ENCODE peak calls at places on chromosomes 1 and 21, in eight cellular contexts. U, Q, D, H, I, L, G and N are unnamed samples.

GRCh38 chr21:44572959-44573583 is 458 bp upstream of the KRTAP10-4 start:
- DNase-seq in Q (peak), D (no peak), I (no peak), H (peak), L (no peak), U (peak), G (no peak), N (no peak)

GRCh38 chr1:245179706-245180105 is 24.9 kb downstream of the KIF26B start:
- DNase-seq in U (no peak), Q (no peak), I (no peak), L (no peak), D (no peak), H (no peak), G (no peak), N (no peak)

GRCh38 chr1:38728176-38728908 is 131.2 kb downstream of the RRAGC start:
- DNase-seq in I (peak), Q (no peak), U (no peak), G (peak), L (no peak), H (no peak), D (no peak), N (peak)

GRCh38 chr1:189708674-189709073 is 769.0 kb downstream of the BRINP3 start:
- DNase-seq in I (no peak), U (peak), G (no peak), D (no peak), H (no peak), L (no peak), Q (no peak), N (no peak)

GRCh38 chr1:100578201-100578600 is 40.3 kb downstream of the GPR88 start:
- DNase-seq in L (no peak), I (no peak), G (peak), H (no peak), U (no peak), D (no peak), Q (no peak), N (no peak)

GRCh38 chr1:13804240-13804633 is 104.2 kb downstream of the PRDM2 start:
- DNase-seq in D (no peak), Q (no peak), I (no peak), G (no peak), L (no peak), U (no peak), H (no peak), N (no peak)

GRCh38 chr1:187264995-187265602 is 436.4 kb downstream of the PLA2G4A start:
- DNase-seq in L (no peak), U (peak), G (peak), I (peak), D (peak), Q (no peak), H (no peak), N (no peak)

GRCh38 chr1:231507476-231508355 is 20.8 kb upstream of the TSNAX start:
- DNase-seq in G (no peak), Q (no peak), I (no peak), U (no peak), L (no peak), D (no peak), H (no peak), N (no peak)

GRCh38 chr1:224486801-224487583 is 52.4 kb upstream of the WDR26 start:
- DNase-seq in D (no peak), I (no peak), H (no peak), Q (no peak), G (no peak), U (no peak), L (no peak), N (no peak)

GRCh38 chr1:36710008-36710407 is 227.3 kb upstream of the CSF3R start:
- DNase-seq in G (no peak), D (no peak), U (no peak), H (no peak), Q (no peak), I (no peak), L (no peak), N (no peak)

GRCh38 chr1:195577748-195578147 is 1030.5 kb downstream of the KCNT2 start:
- DNase-seq in H (no peak), I (no peak), Q (no peak), L (no peak), U (no peak), G (no peak), D (no peak), N (no peak)

GRCh38 chr1:203117611-203118575 is 9.6 kb upstream of the ADORA1 start:
- DNase-seq in U (peak), L (peak), I (peak), Q (peak), G (peak), D (no peak), H (peak), N (peak)

GRCh38 chr1:33547574-33547973 is 75.1 kb downstream of the ZSCAN20 start:
- DNase-seq in I (no peak), H (no peak), L (no peak), G (no peak), U (no peak), Q (no peak), D (no peak), N (no peak)

GRCh38 chr1:36883315-36883949 is 150.9 kb downstream of the GRIK3 start:
- DNase-seq in H (peak), L (no peak), G (no peak), D (no peak), I (no peak), Q (no peak), U (no peak), N (no peak)

GRCh38 chr1:156134716-156135435 is 18.5 kb upstream of the SEMA4A start:
- DNase-seq in U (no peak), I (no peak), G (no peak), Q (no peak), D (no peak), H (no peak), L (no peak), N (no peak)

GRCh38 chr1:95041491-95042165 is 31.1 kb downstream of the ALG14 start:
- DNase-seq in Q (no peak), U (peak), L (no peak), G (peak), H (no peak), I (peak), D (peak), N (no peak)

GRCh38 chr1:40003156-40004093 is 37.1 kb upstream of the CAP1 start:
- DNase-seq in H (no peak), G (no peak), I (no peak), D (no peak), L (peak), U (no peak), Q (no peak), N (no peak)
- H3K4me3 ChIP-seq in H (no peak), G (no peak), I (no peak), D (no peak), L (no peak), U (no peak), Q (no peak), N (no peak)

DNA sequence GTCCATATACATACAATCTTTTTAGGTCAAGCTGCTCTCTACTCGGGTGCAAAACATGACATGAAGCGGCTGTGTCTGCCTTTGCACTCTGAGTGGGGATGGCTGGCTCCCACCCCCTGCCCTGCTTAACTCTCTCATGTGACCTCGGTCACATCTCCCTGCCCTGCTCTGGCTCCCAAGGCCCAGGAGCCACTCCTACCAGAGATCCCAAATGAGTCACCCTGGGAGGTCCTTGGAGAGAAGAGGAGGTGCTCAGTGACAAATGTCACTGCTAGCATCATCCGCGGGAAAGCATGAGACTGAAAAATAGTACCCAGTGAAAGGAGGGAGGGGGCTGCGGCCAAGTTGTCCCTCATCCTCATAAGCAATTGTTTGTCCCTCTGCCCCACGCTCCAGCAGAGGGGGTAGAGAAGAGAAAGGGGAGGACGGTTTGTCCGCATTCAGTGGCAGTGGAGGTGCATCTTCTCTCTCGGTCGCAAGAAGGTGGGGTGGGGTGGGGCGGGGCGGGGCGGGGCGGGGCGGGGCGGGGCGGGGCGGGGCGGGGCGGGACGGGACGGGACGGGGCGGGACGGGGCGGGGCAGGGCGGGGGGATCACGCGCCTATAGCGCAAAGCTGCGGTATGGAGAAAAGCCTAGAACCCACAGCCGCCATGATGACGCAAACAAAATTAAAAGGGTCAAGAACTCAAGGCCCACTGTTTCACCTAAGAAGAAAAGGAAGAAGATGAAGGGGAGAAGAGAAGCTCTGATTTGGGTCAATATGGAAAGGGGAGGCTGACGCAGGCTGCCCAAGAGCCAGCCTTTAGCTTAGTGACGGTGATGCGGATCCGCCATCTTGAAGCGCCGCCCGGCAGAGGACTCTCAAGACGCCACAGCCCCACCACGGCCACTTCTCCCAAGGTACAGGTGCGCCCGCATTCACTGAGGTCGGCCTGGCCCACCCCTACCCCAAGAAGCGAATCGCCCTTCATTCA is 66.2 kb downstream of the CD46 start:
- DNase-seq in I (no peak), L (no peak), D (no peak), H (no peak), G (no peak), U (no peak), Q (no peak), N (peak)
- H3K4me3 ChIP-seq in I (no peak), L (no peak), D (no peak), H (peak), G (no peak), U (no peak), Q (peak), N (no peak)

GRCh38 chr1:151131832-151132675 is 14.4 kb downstream of the SEMA6C start:
- DNase-seq in G (peak), H (no peak), L (no peak), I (no peak), Q (no peak), U (no peak), D (no peak), N (peak)

GRCh38 chr1:151132676-151133338 is 13.6 kb downstream of the SEMA6C start:
- DNase-seq in U (no peak), H (no peak), Q (no peak), I (no peak), D (no peak), L (no peak), G (no peak), N (no peak)

GRCh38 chr1:151128800-151129199 is 17.6 kb downstream of the SEMA6C start:
- DNase-seq in I (no peak), G (no peak), L (no peak), H (no peak), D (no peak), Q (no peak), U (no peak), N (no peak)

GRCh38 chr1:151133339-151133761 is 13.1 kb downstream of the SEMA6C start:
- DNase-seq in U (no peak), H (no peak), I (no peak), Q (no peak), D (no peak), G (peak), L (no peak), N (no peak)

GRCh38 chr1:151130837-151131586 is 15.4 kb downstream of the SEMA6C start:
- DNase-seq in L (peak), Q (peak), U (no peak), D (no peak), I (peak), G (peak), H (no peak), N (peak)
- H3K4me3 ChIP-seq in L (no peak), Q (peak), U (no peak), D (no peak), I (no peak), G (peak), H (peak), N (peak)

GRCh38 chr1:21278208-21278861 is 11.9 kb downstream of the ECE1 start:
- DNase-seq in I (peak), H (no peak), D (no peak), G (peak), U (no peak), L (no peak), Q (no peak), N (no peak)

GRCh38 chr1:21278898-21279819 is 11.1 kb downstream of the ECE1 start:
- DNase-seq in L (no peak), Q (no peak), D (no peak), G (peak), I (no peak), U (no peak), H (no peak), N (no peak)

GRCh38 chr1:21280011-21280471 is 10.2 kb downstream of the ECE1 start:
- DNase-seq in U (no peak), L (no peak), H (no peak), G (no peak), I (no peak), Q (peak), D (no peak), N (no peak)

GRCh38 chr1:21283524-21283923 is 6.7 kb downstream of the ECE1 start:
- DNase-seq in D (no peak), I (no peak), H (no peak), Q (no peak), G (no peak), U (no peak), L (no peak), N (no peak)

DNA sequence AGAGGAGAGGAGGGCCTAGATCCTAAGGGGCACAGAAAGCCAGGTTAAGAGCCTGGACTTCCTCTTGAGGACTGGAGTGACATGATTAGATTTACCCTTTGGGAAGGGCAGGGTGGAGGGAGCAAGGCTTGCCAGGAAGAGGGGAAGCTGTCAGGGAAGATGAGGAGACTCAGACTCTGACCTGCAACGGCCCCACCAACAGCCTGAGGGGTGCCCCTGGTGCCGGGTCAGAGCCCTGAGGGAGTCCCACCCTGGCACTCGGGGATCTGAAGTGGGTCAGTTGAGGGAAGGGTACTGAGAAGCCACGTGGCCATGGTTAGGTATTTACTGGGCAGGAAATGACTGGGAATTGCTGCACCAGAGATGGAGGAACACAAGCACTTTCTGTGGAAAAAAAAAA is 9.8 kb downstream of the ECE1 start:
- DNase-seq in I (no peak), Q (no peak), G (no peak), H (no peak), D (no peak), U (no peak), L (no peak), N (no peak)
- H3K4me3 ChIP-seq in I (no peak), Q (no peak), G (no peak), H (no peak), D (no peak), U (no peak), L (no peak), N (no peak)

DNA sequence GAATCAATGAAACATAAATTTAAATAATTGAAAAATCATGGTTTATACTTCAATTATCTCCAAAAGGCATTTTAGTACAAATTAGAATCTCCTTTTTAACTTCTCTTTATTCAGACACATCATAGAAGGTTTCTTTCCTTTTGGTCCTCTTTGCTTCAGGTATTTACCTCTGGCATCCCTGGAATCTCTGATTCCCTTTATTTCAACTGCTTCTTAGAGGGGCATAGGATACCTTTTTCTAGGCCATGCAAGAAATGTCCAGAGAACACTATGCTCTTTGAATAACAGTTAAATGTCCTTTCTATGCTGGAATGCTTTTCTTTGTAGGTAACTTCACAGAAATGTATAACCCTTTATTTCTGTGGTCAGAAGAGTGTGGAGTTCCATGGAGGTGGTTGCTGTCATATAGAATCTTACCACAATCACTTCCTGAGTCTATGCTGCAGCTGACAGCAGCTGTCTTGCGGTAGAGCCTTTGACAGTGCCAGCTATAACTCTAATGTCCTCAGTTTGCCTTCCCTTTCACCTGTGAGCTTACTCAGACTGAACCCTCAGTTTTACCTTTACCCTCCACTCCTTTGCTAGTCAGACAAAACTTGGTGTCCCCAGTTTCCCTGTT is 8.6 kb downstream of the LAMC2 start:
- DNase-seq in G (no peak), D (peak), Q (no peak), I (no peak), L (no peak), H (no peak), U (no peak), N (no peak)
- H3K4me3 ChIP-seq in G (no peak), D (no peak), Q (no peak), I (no peak), L (no peak), H (no peak), U (no peak), N (no peak)

GRCh38 chr1:174426153-174426552 is 21.6 kb upstream of the GPR52 start:
- DNase-seq in I (no peak), D (no peak), L (no peak), U (no peak), Q (no peak), H (no peak), G (no peak), N (no peak)

GRCh38 chr1:174428033-174428432 is 19.7 kb upstream of the GPR52 start:
- DNase-seq in D (no peak), U (peak), G (no peak), H (no peak), I (no peak), L (no peak), Q (no peak), N (no peak)

GRCh38 chr1:174428739-174429138 is 19.0 kb upstream of the GPR52 start:
- DNase-seq in D (no peak), G (no peak), U (no peak), L (no peak), H (no peak), I (no peak), Q (no peak), N (no peak)

GRCh38 chr1:174425121-174425520 is 22.6 kb upstream of the GPR52 start:
- DNase-seq in U (no peak), D (no peak), H (no peak), I (no peak), L (no peak), Q (no peak), G (no peak), N (no peak)
- H3K4me3 ChIP-seq in U (no peak), D (no peak), H (no peak), I (no peak), L (no peak), Q (no peak), G (no peak), N (no peak)

DNA sequence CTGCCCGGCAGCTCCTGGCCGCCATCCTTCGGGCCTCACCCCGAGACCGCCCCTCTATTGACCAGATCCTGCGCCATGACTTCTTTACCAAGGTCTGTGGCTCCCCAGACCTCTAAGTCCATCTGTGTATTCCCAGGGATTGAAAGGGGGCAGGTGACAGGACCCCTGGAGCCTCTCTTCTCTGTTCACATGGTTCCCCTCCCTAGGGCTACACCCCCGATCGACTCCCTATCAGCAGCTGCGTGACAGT is 2.8 kb downstream of the PLK3 start:
- DNase-seq in D (no peak), L (no peak), I (no peak), Q (no peak), U (no peak), H (no peak), G (no peak), N (no peak)
- H3K4me3 ChIP-seq in D (no peak), L (no peak), I (no peak), Q (no peak), U (no peak), H (no peak), G (peak), N (no peak)

DNA sequence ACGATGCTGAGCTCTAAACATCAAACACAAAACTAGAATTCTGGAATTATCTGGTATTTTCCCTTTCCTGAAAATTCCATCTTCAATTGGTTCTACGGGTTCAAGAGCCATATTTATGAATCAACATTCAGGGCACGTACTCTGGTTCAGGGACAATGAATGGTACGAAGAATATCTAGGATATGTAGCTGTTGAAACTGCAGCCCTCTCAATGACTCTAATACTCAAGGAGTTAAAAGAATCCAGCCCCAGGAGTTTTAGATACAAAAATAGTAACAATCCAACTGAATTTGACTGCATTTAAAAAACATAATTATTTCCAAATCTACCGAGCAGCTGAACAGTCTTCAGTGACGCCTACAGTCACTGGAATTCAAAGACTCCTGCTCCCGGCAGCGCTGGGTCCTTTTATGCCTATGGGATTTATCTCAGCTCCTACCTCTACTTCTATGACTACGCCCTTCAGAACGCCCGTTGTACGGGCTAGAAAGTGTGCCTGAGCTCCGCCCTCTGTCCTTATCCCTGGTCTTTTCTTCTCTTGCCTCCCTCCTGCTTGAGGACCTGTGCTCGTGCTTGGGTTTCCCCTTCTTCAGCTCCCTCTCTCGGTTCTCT is 55.7 kb downstream of the WARS2 start:
- DNase-seq in Q (no peak), G (peak), H (no peak), U (no peak), L (no peak), I (no peak), D (no peak), N (no peak)
- H3K4me3 ChIP-seq in Q (no peak), G (no peak), H (no peak), U (no peak), L (no peak), I (no peak), D (no peak), N (no peak)